ENCODE peak calls at places on chromosomes 12 and 14, in five cellular contexts. G is posterior vena cava; S is thoracic aorta; X is left ventricle myocardium inferior; N is activated T-cell treated with anti-CD3 and anti-CD28 coated beads, Interleukin-2, amount 50 U/mL, for 4 hours. Q is an unnamed sample.

GRCh38 chr14:99257673-99258221 is 14.2 kb downstream of the BCL11B start:
- DNase-seq in G (no peak), S (no peak), X (no peak), N (no peak), Q (no peak)

GRCh38 chr12:95815635-95816212 is 25.2 kb upstream of the NTN4 start:
- DNase-seq in G (no peak), S (no peak), X (no peak), N (no peak), Q (no peak)

GRCh38 chr14:50333010-50333409 is 20.9 kb downstream of the DMAC2L start:
- DNase-seq in G (no peak), S (no peak), X (peak; percentile 48), N (no peak), Q (no peak)

GRCh38 chr14:97120204-97121120 is 323.3 kb downstream of the VRK1 start:
- DNase-seq in G (no peak), S (no peak), X (no peak), N (peak; percentile 42), Q (no peak)

GRCh38 chr14:85124896-85125295 is 405.0 kb upstream of the FLRT2 start:
- DNase-seq in G (no peak), S (no peak), X (no peak), N (no peak), Q (no peak)

GRCh38 chr12:11823043-11823442 is 173.6 kb downstream of the ETV6 start:
- DNase-seq in G (no peak), S (no peak), X (no peak), N (no peak), Q (no peak)

GRCh38 chr14:101380512-101380911 is 180.8 kb upstream of the DIO3 start:
- DNase-seq in G (no peak), S (no peak), X (no peak), N (no peak), Q (no peak)

GRCh38 chr14:78254911-78255431 is 84.8 kb downstream of the NRXN3 start:
- DNase-seq in G (no peak), S (no peak), X (no peak), N (no peak), Q (no peak)

GRCh38 chr14:30983858-30984257 is 41.6 kb upstream of the AP4S1 start:
- DNase-seq in G (no peak), S (no peak), X (no peak), N (no peak), Q (no peak)

GRCh38 chr12:95759039-95759438 is 31.5 kb downstream of the NTN4 start:
- DNase-seq in G (no peak), S (no peak), X (no peak), N (no peak), Q (no peak)

GRCh38 chr12:10718279-10718821 is 4.8 kb downstream of the YBX3 start:
- DNase-seq in G (no peak), S (no peak), X (no peak), N (no peak), Q (no peak)

GRCh38 chr14:64943981-64944520 is 1.5 kb upstream of the GPX2 start:
- DNase-seq in G (no peak), S (no peak), X (no peak), N (no peak), Q (no peak)

GRCh38 chr12:123062682-123063426 is 82.4 kb downstream of the ARL6IP4 start:
- DNase-seq in G (no peak), S (peak; percentile 42), X (no peak), N (no peak), Q (no peak)

GRCh38 chr14:44149597-44149996 is 357.5 kb downstream of the FSCB start:
- DNase-seq in G (no peak), S (no peak), X (no peak), N (no peak), Q (peak; percentile 41)

GRCh38 chr14:50040401-50040775 is 76.0 kb downstream of the VCPKMT start:
- DNase-seq in G (no peak), S (no peak), X (no peak), N (peak; percentile 27), Q (no peak)

GRCh38 chr12:94762259-94762942 is 112.0 kb upstream of the TMCC3 start:
- DNase-seq in G (no peak), S (no peak), X (no peak), N (no peak), Q (no peak)

GRCh38 chr12:97837401-97837800 is 374.8 kb downstream of the RMST start:
- DNase-seq in G (no peak), S (no peak), X (no peak), N (no peak), Q (no peak)

GRCh38 chr12:946656-947055 is 2.8 kb downstream of the RAD52 start:
- DNase-seq in G (no peak), S (no peak), X (no peak), N (no peak), Q (no peak)

GRCh38 chr12:105240233-105240632 is 4.3 kb upstream of the APPL2 start:
- DNase-seq in G (no peak), S (no peak), X (no peak), N (no peak), Q (no peak)

GRCh38 chr12:122449317-122449716 is 26.8 kb upstream of the CLIP1 start:
- DNase-seq in G (peak; percentile 10), S (no peak), X (no peak), N (no peak), Q (no peak)

GRCh38 chr12:68031881-68032739 is 42.9 kb downstream of the IFNG-AS1 start:
- DNase-seq in G (no peak), S (no peak), X (no peak), N (no peak), Q (no peak)

GRCh38 chr12:3041558-3042164 is 35.5 kb upstream of the TSPAN9 start:
- DNase-seq in G (no peak), S (no peak), X (no peak), N (no peak), Q (peak; percentile 17)

GRCh38 chr12:18439541-18439940 is 178.2 kb downstream of the PIK3C2G start:
- DNase-seq in G (no peak), S (no peak), X (no peak), N (no peak), Q (no peak)

GRCh38 chr14:85415015-85415712 is 114.8 kb upstream of the FLRT2 start:
- DNase-seq in G (peak; percentile 70), S (no peak), X (peak; percentile 15), N (no peak), Q (no peak)

GRCh38 chr12:76544601-76545261 is 14.8 kb downstream of the OSBPL8 start:
- DNase-seq in G (no peak), S (no peak), X (no peak), N (no peak), Q (no peak)

GRCh38 chr12:62250671-62251608 is 9.3 kb upstream of the USP15 start:
- DNase-seq in G (no peak), S (no peak), X (no peak), N (no peak), Q (no peak)

GRCh38 chr12:132711169-132711843 is 664 bp downstream of the PGAM5 start:
- DNase-seq in G (no peak), S (no peak), X (no peak), N (no peak), Q (no peak)

GRCh38 chr14:105307052-105307727 is 6.4 kb upstream of the BRF1 start:
- DNase-seq in G (no peak), S (no peak), X (no peak), N (no peak), Q (no peak)

GRCh38 chr12:94760786-94761185 is 110.4 kb upstream of the TMCC3 start:
- DNase-seq in G (no peak), S (no peak), X (no peak), N (no peak), Q (no peak)

GRCh38 chr12:66804555-66804954 is 125.7 kb upstream of the GRIP1 start:
- DNase-seq in G (no peak), S (no peak), X (no peak), N (no peak), Q (no peak)

Q was measured in DMS 273 treated with DMSO at 0.1 percent for 48 hours.